ENCODE peak calls at places on chromosomes 5 and 9, in nine cellular contexts. One of them, this sample, is unnamed.

GRCh38 chr9:136588663-136589464 is 43.0 kb upstream of the NOTCH1 start:
- DNase-seq in heart right ventricle: no peak
- DNase-seq in mesenchymal stem cell: no peak
- DNase-seq in CD4-positive, alpha-beta memory T cell: no peak
- DNase-seq in IMR-90: no peak
- DNase-seq in body of pancreas: no peak
- DNase-seq in right cardiac atrium: peak; percentile 45
- DNase-seq in Panc1: no peak
- DNase-seq in endodermal cell: peak; percentile 76
- DNase-seq in this sample: peak; percentile 73

GRCh38 chr9:36276840-36277239 is 18.6 kb upstream of the GNE start:
- DNase-seq in heart right ventricle: peak; percentile 11
- DNase-seq in mesenchymal stem cell: peak; percentile 63
- DNase-seq in CD4-positive, alpha-beta memory T cell: no peak
- DNase-seq in IMR-90: peak; percentile 90
- DNase-seq in body of pancreas: no peak
- DNase-seq in right cardiac atrium: no peak
- DNase-seq in Panc1: no peak
- DNase-seq in endodermal cell: no peak
- DNase-seq in this sample: no peak

GRCh38 chr5:72046106-72046505 is 61.2 kb upstream of the MAP1B start:
- DNase-seq in heart right ventricle: no peak
- DNase-seq in mesenchymal stem cell: no peak
- DNase-seq in CD4-positive, alpha-beta memory T cell: no peak
- DNase-seq in IMR-90: no peak
- DNase-seq in body of pancreas: no peak
- DNase-seq in right cardiac atrium: no peak
- DNase-seq in Panc1: no peak
- DNase-seq in endodermal cell: no peak
- DNase-seq in this sample: no peak

GRCh38 chr9:110894731-110895130 is 143.5 kb downstream of the LPAR1 start:
- DNase-seq in heart right ventricle: no peak
- DNase-seq in mesenchymal stem cell: no peak
- DNase-seq in CD4-positive, alpha-beta memory T cell: no peak
- DNase-seq in IMR-90: no peak
- DNase-seq in body of pancreas: no peak
- DNase-seq in right cardiac atrium: no peak
- DNase-seq in Panc1: no peak
- DNase-seq in endodermal cell: no peak
- DNase-seq in this sample: no peak

GRCh38 chr5:89034588-89034987 is 151.6 kb upstream of the MEF2C start:
- DNase-seq in heart right ventricle: no peak
- DNase-seq in mesenchymal stem cell: peak; percentile 24
- DNase-seq in CD4-positive, alpha-beta memory T cell: no peak
- DNase-seq in IMR-90: peak; percentile 6
- DNase-seq in body of pancreas: no peak
- DNase-seq in right cardiac atrium: no peak
- DNase-seq in Panc1: peak; percentile 53
- DNase-seq in endodermal cell: no peak
- DNase-seq in this sample: no peak

GRCh38 chr5:141965071-141965470 is 3.8 kb upstream of the RNF14 start:
- DNase-seq in heart right ventricle: no peak
- DNase-seq in mesenchymal stem cell: peak; percentile 32
- DNase-seq in CD4-positive, alpha-beta memory T cell: no peak
- DNase-seq in IMR-90: no peak
- DNase-seq in body of pancreas: no peak
- DNase-seq in right cardiac atrium: no peak
- DNase-seq in Panc1: no peak
- DNase-seq in endodermal cell: no peak
- DNase-seq in this sample: no peak

GRCh38 chr5:172412724-172413260 is 41.5 kb downstream of the SH3PXD2B start:
- DNase-seq in heart right ventricle: peak; percentile 86
- DNase-seq in mesenchymal stem cell: peak; percentile 96
- DNase-seq in CD4-positive, alpha-beta memory T cell: no peak
- DNase-seq in IMR-90: peak; percentile 95
- DNase-seq in body of pancreas: peak; percentile 56
- DNase-seq in right cardiac atrium: peak; percentile 97
- DNase-seq in Panc1: no peak
- DNase-seq in endodermal cell: no peak
- DNase-seq in this sample: peak; percentile 93

GRCh38 chr5:17069995-17070405 is 133.9 kb upstream of the MYO10 start:
- DNase-seq in heart right ventricle: no peak
- DNase-seq in mesenchymal stem cell: no peak
- DNase-seq in CD4-positive, alpha-beta memory T cell: no peak
- DNase-seq in IMR-90: no peak
- DNase-seq in body of pancreas: no peak
- DNase-seq in right cardiac atrium: peak; percentile 51
- DNase-seq in Panc1: no peak
- DNase-seq in endodermal cell: no peak
- DNase-seq in this sample: no peak

GRCh38 chr5:33769968-33770367 is 121.8 kb downstream of the ADAMTS12 start:
- DNase-seq in heart right ventricle: no peak
- DNase-seq in mesenchymal stem cell: no peak
- DNase-seq in CD4-positive, alpha-beta memory T cell: no peak
- DNase-seq in IMR-90: no peak
- DNase-seq in body of pancreas: no peak
- DNase-seq in right cardiac atrium: no peak
- DNase-seq in Panc1: no peak
- DNase-seq in endodermal cell: no peak
- DNase-seq in this sample: no peak

GRCh38 chr9:5459289-5459829 is 9.0 kb downstream of the CD274 start:
- DNase-seq in heart right ventricle: no peak
- DNase-seq in mesenchymal stem cell: peak; percentile 24
- DNase-seq in CD4-positive, alpha-beta memory T cell: no peak
- DNase-seq in IMR-90: no peak
- DNase-seq in body of pancreas: no peak
- DNase-seq in right cardiac atrium: no peak
- DNase-seq in Panc1: no peak
- DNase-seq in endodermal cell: peak; percentile 53
- DNase-seq in this sample: no peak

GRCh38 chr9:124456341-124457078 is 6.3 kb downstream of the ADGRD2 start:
- DNase-seq in heart right ventricle: no peak
- DNase-seq in mesenchymal stem cell: no peak
- DNase-seq in CD4-positive, alpha-beta memory T cell: no peak
- DNase-seq in IMR-90: no peak
- DNase-seq in body of pancreas: no peak
- DNase-seq in right cardiac atrium: no peak
- DNase-seq in Panc1: no peak
- DNase-seq in endodermal cell: peak; percentile 71
- DNase-seq in this sample: no peak

GRCh38 chr5:143663872-143664271 is 148.1 kb upstream of the HMHB1 start:
- DNase-seq in heart right ventricle: no peak
- DNase-seq in mesenchymal stem cell: no peak
- DNase-seq in CD4-positive, alpha-beta memory T cell: no peak
- DNase-seq in IMR-90: no peak
- DNase-seq in body of pancreas: no peak
- DNase-seq in right cardiac atrium: no peak
- DNase-seq in Panc1: no peak
- DNase-seq in endodermal cell: no peak
- DNase-seq in this sample: no peak

GRCh38 chr9:13992136-13992798 is 321.7 kb downstream of the NFIB start:
- DNase-seq in heart right ventricle: no peak
- DNase-seq in mesenchymal stem cell: no peak
- DNase-seq in CD4-positive, alpha-beta memory T cell: no peak
- DNase-seq in IMR-90: no peak
- DNase-seq in body of pancreas: no peak
- DNase-seq in right cardiac atrium: no peak
- DNase-seq in Panc1: no peak
- DNase-seq in endodermal cell: no peak
- DNase-seq in this sample: no peak

GRCh38 chr5:95564450-95564849 is 9.5 kb downstream of the ARSK start:
- DNase-seq in heart right ventricle: no peak
- DNase-seq in mesenchymal stem cell: no peak
- DNase-seq in CD4-positive, alpha-beta memory T cell: no peak
- DNase-seq in IMR-90: no peak
- DNase-seq in body of pancreas: no peak
- DNase-seq in right cardiac atrium: no peak
- DNase-seq in Panc1: no peak
- DNase-seq in endodermal cell: no peak
- DNase-seq in this sample: no peak

GRCh38 chr9:103803245-103803644 is 290.9 kb upstream of the SMC2 start:
- DNase-seq in heart right ventricle: no peak
- DNase-seq in mesenchymal stem cell: no peak
- DNase-seq in CD4-positive, alpha-beta memory T cell: no peak
- DNase-seq in IMR-90: no peak
- DNase-seq in body of pancreas: no peak
- DNase-seq in right cardiac atrium: no peak
- DNase-seq in Panc1: no peak
- DNase-seq in endodermal cell: no peak
- DNase-seq in this sample: no peak

GRCh38 chr5:176440932-176441706 is 7.1 kb upstream of the FAF2 start:
- DNase-seq in heart right ventricle: no peak
- DNase-seq in mesenchymal stem cell: peak; percentile 22
- DNase-seq in CD4-positive, alpha-beta memory T cell: no peak
- DNase-seq in IMR-90: peak; percentile 26
- DNase-seq in body of pancreas: no peak
- DNase-seq in right cardiac atrium: no peak
- DNase-seq in Panc1: no peak
- DNase-seq in endodermal cell: peak; percentile 48
- DNase-seq in this sample: no peak

GRCh38 chr9:13023498-13023897 is 248.7 kb downstream of the LURAP1L start:
- DNase-seq in heart right ventricle: no peak
- DNase-seq in mesenchymal stem cell: no peak
- DNase-seq in CD4-positive, alpha-beta memory T cell: no peak
- DNase-seq in IMR-90: peak; percentile 2
- DNase-seq in body of pancreas: no peak
- DNase-seq in right cardiac atrium: no peak
- DNase-seq in Panc1: peak; percentile 24
- DNase-seq in endodermal cell: no peak
- DNase-seq in this sample: no peak

GRCh38 chr5:178940569-178941360 is at the start of gene ZNF454:
- DNase-seq in heart right ventricle: peak; percentile 95
- DNase-seq in mesenchymal stem cell: no peak
- DNase-seq in CD4-positive, alpha-beta memory T cell: no peak
- DNase-seq in IMR-90: peak; percentile 62
- DNase-seq in body of pancreas: peak; percentile 96
- DNase-seq in right cardiac atrium: peak; percentile 98
- DNase-seq in Panc1: no peak
- DNase-seq in endodermal cell: no peak
- DNase-seq in this sample: peak; percentile 97
- H3K9me3 ChIP-seq in heart right ventricle: no peaks in the 10 kb centered on the region
- H3K9me3 ChIP-seq in mesenchymal stem cell: peaks cover 83% of the 10 kb centered on the region
- H3K9me3 ChIP-seq in CD4-positive, alpha-beta memory T cell: peaks cover 6% of the 10 kb centered on the region
- H3K9me3 ChIP-seq in IMR-90: peaks cover 66% of the 10 kb centered on the region
- H3K9me3 ChIP-seq in body of pancreas: no peaks in the 10 kb centered on the region
- H3K9me3 ChIP-seq in right cardiac atrium: peaks cover 10% of the 10 kb centered on the region
- H3K9me3 ChIP-seq in Panc1: peaks cover 36% of the 10 kb centered on the region
- H3K9me3 ChIP-seq in endodermal cell: peaks cover 79% of the 10 kb centered on the region
- H3K9me3 ChIP-seq in this sample: peaks cover 24% of the 10 kb centered on the region

GRCh38 chr9:94951591-94952115 is 225.2 kb downstream of the AOPEP start:
- DNase-seq in heart right ventricle: no peak
- DNase-seq in mesenchymal stem cell: no peak
- DNase-seq in CD4-positive, alpha-beta memory T cell: no peak
- DNase-seq in IMR-90: no peak
- DNase-seq in body of pancreas: no peak
- DNase-seq in right cardiac atrium: no peak
- DNase-seq in Panc1: no peak
- DNase-seq in endodermal cell: no peak
- DNase-seq in this sample: no peak

GRCh38 chr9:94949330-94949729 is 222.8 kb downstream of the AOPEP start:
- DNase-seq in heart right ventricle: no peak
- DNase-seq in mesenchymal stem cell: no peak
- DNase-seq in CD4-positive, alpha-beta memory T cell: no peak
- DNase-seq in IMR-90: no peak
- DNase-seq in body of pancreas: no peak
- DNase-seq in right cardiac atrium: no peak
- DNase-seq in Panc1: no peak
- DNase-seq in endodermal cell: peak; percentile 70
- DNase-seq in this sample: no peak

GRCh38 chr9:94948567-94949235 is 222.2 kb downstream of the AOPEP start:
- DNase-seq in heart right ventricle: no peak
- DNase-seq in mesenchymal stem cell: no peak
- DNase-seq in CD4-positive, alpha-beta memory T cell: no peak
- DNase-seq in IMR-90: peak; percentile 40
- DNase-seq in body of pancreas: no peak
- DNase-seq in right cardiac atrium: no peak
- DNase-seq in Panc1: no peak
- DNase-seq in endodermal cell: no peak
- DNase-seq in this sample: no peak

GRCh38 chr9:94950733-94951590 is 224.5 kb downstream of the AOPEP start:
- DNase-seq in heart right ventricle: no peak
- DNase-seq in mesenchymal stem cell: no peak
- DNase-seq in CD4-positive, alpha-beta memory T cell: no peak
- DNase-seq in IMR-90: peak; percentile 20
- DNase-seq in body of pancreas: peak; percentile 59
- DNase-seq in right cardiac atrium: no peak
- DNase-seq in Panc1: no peak
- DNase-seq in endodermal cell: peak; percentile 46
- DNase-seq in this sample: no peak

GRCh38 chr9:94950040-94950732 is 223.7 kb downstream of the AOPEP start:
- DNase-seq in heart right ventricle: no peak
- DNase-seq in mesenchymal stem cell: no peak
- DNase-seq in CD4-positive, alpha-beta memory T cell: no peak
- DNase-seq in IMR-90: no peak
- DNase-seq in body of pancreas: peak; percentile 31
- DNase-seq in right cardiac atrium: no peak
- DNase-seq in Panc1: no peak
- DNase-seq in endodermal cell: no peak
- DNase-seq in this sample: no peak
- H3K4me1 ChIP-seq in heart right ventricle: peaks cover 57% of the 10 kb centered on the region
- H3K4me1 ChIP-seq in mesenchymal stem cell: peaks cover 28% of the 10 kb centered on the region
- H3K4me1 ChIP-seq in CD4-positive, alpha-beta memory T cell: peaks cover 33% of the 10 kb centered on the region
- H3K4me1 ChIP-seq in IMR-90: peaks cover 27% of the 10 kb centered on the region
- H3K4me1 ChIP-seq in body of pancreas: peaks cover 42% of the 10 kb centered on the region
- H3K4me1 ChIP-seq in right cardiac atrium: peaks cover 16% of the 10 kb centered on the region
- H3K4me1 ChIP-seq in Panc1: peaks cover 16% of the 10 kb centered on the region
- H3K4me1 ChIP-seq in endodermal cell: peaks cover 33% of the 10 kb centered on the region
- H3K4me1 ChIP-seq in this sample: peaks cover 35% of the 10 kb centered on the region

GRCh38 chr9:86471501-86471900 is 117.3 kb upstream of the TUT7 start:
- DNase-seq in heart right ventricle: no peak
- DNase-seq in mesenchymal stem cell: no peak
- DNase-seq in CD4-positive, alpha-beta memory T cell: no peak
- DNase-seq in IMR-90: no peak
- DNase-seq in body of pancreas: no peak
- DNase-seq in right cardiac atrium: no peak
- DNase-seq in Panc1: no peak
- DNase-seq in endodermal cell: no peak
- DNase-seq in this sample: no peak

GRCh38 chr9:86469476-86470087 is 115.4 kb upstream of the TUT7 start:
- DNase-seq in heart right ventricle: no peak
- DNase-seq in mesenchymal stem cell: no peak
- DNase-seq in CD4-positive, alpha-beta memory T cell: no peak
- DNase-seq in IMR-90: no peak
- DNase-seq in body of pancreas: no peak
- DNase-seq in right cardiac atrium: no peak
- DNase-seq in Panc1: no peak
- DNase-seq in endodermal cell: no peak
- DNase-seq in this sample: no peak

GRCh38 chr9:86470326-86470725 is 116.1 kb upstream of the TUT7 start:
- DNase-seq in heart right ventricle: no peak
- DNase-seq in mesenchymal stem cell: no peak
- DNase-seq in CD4-positive, alpha-beta memory T cell: no peak
- DNase-seq in IMR-90: peak; percentile 19
- DNase-seq in body of pancreas: no peak
- DNase-seq in right cardiac atrium: no peak
- DNase-seq in Panc1: no peak
- DNase-seq in endodermal cell: no peak
- DNase-seq in this sample: no peak
- H3K27ac ChIP-seq in heart right ventricle: no peak overlapping the region
- H3K27ac ChIP-seq in mesenchymal stem cell: no peak overlapping the region
- H3K27ac ChIP-seq in CD4-positive, alpha-beta memory T cell: no peak overlapping the region
- H3K27ac ChIP-seq in IMR-90: no peak overlapping the region
- H3K27ac ChIP-seq in body of pancreas: no peak overlapping the region
- H3K27ac ChIP-seq in right cardiac atrium: no peak overlapping the region
- H3K27ac ChIP-seq in Panc1: no peak overlapping the region
- H3K27ac ChIP-seq in endodermal cell: no peak overlapping the region
- H3K27ac ChIP-seq in this sample: no peak overlapping the region

GRCh38 chr5:3321923-3322322 is 273.7 kb upstream of the IRX1 start:
- DNase-seq in heart right ventricle: no peak
- DNase-seq in mesenchymal stem cell: no peak
- DNase-seq in CD4-positive, alpha-beta memory T cell: no peak
- DNase-seq in IMR-90: no peak
- DNase-seq in body of pancreas: no peak
- DNase-seq in right cardiac atrium: no peak
- DNase-seq in Panc1: no peak
- DNase-seq in endodermal cell: no peak
- DNase-seq in this sample: no peak
- H3K9me3 ChIP-seq in heart right ventricle: no peaks in the 10 kb centered on the region
- H3K9me3 ChIP-seq in mesenchymal stem cell: no peaks in the 10 kb centered on the region
- H3K9me3 ChIP-seq in CD4-positive, alpha-beta memory T cell: no peaks in the 10 kb centered on the region
- H3K9me3 ChIP-seq in IMR-90: peaks cover 31% of the 10 kb centered on the region
- H3K9me3 ChIP-seq in body of pancreas: no peaks in the 10 kb centered on the region
- H3K9me3 ChIP-seq in right cardiac atrium: peaks cover 3% of the 10 kb centered on the region
- H3K9me3 ChIP-seq in Panc1: no peaks in the 10 kb centered on the region
- H3K9me3 ChIP-seq in endodermal cell: peaks cover 3% of the 10 kb centered on the region
- H3K9me3 ChIP-seq in this sample: no peaks in the 10 kb centered on the region

This sample was measured in kidney.